ENCODE peak calls at places on chromosomes 13 and 19, in seven cellular contexts. L, M, S, B, F, W and A are unnamed samples.

GRCh38 chr13:76556632-76557031 is 329.6 kb downstream of the KCTD12 start:
- DNase-seq in S (no peak), F (no peak), B (no peak), W (no peak), M (no peak), L (no peak), A (no peak)

GRCh38 chr19:47491358-47492136 is 7.5 kb upstream of the KPTN start:
- DNase-seq in L (no peak), M (no peak), B (no peak), F (no peak), W (no peak), S (no peak), A (no peak)

GRCh38 chr19:29625316-29625715 is 19.2 kb downstream of the POP4 start:
- DNase-seq in F (no peak), W (peak; percentile 76), B (peak; percentile 65), L (no peak), M (no peak), S (no peak), A (no peak)

GRCh38 chr19:52464798-52465470 is 11.6 kb downstream of the ZNF578 start:
- DNase-seq in M (no peak), L (peak; percentile 66), W (peak; percentile 79), S (no peak), B (no peak), F (no peak), A (no peak)

GRCh38 chr13:50529154-50529882 is 314.2 kb downstream of the DLEU7 start:
- DNase-seq in B (peak; percentile 89), F (peak; percentile 89), M (no peak), L (peak; percentile 39), S (no peak), W (no peak), A (no peak)

GRCh38 chr19:29505034-29505824 is 20.6 kb upstream of the VSTM2B start:
- DNase-seq in S (no peak), L (no peak), F (no peak), B (no peak), W (peak; percentile 70), M (no peak), A (no peak)

GRCh38 chr13:48828962-48829405 is 146.7 kb upstream of the FNDC3A start:
- DNase-seq in W (no peak), M (no peak), S (no peak), F (peak; percentile 32), B (peak; percentile 7), L (no peak), A (no peak)

GRCh38 chr19:44734357-44734756 is 14.2 kb upstream of the BCL3 start:
- DNase-seq in S (no peak), W (no peak), B (no peak), F (no peak), M (no peak), L (no peak), A (no peak)

GRCh38 chr13:52459668-52460067 is 4.4 kb downstream of the CKAP2 start:
- DNase-seq in B (no peak), W (no peak), M (no peak), F (peak; percentile 86), S (no peak), L (no peak), A (no peak)

GRCh38 chr13:103517066-103517767 is 451.0 kb upstream of the SLC10A2 start:
- DNase-seq in M (no peak), B (no peak), F (no peak), L (peak; percentile 26), W (no peak), S (no peak), A (no peak)

GRCh38 chr13:109700176-109700575 is 86.2 kb downstream of the IRS2 start:
- DNase-seq in F (peak; percentile 24), B (peak; percentile 40), L (peak; percentile 75), W (no peak), M (peak; percentile 15), S (no peak), A (no peak)

GRCh38 chr19:39937094-39937493 is 2.7 kb upstream of the FCGBP start:
- DNase-seq in L (no peak), M (no peak), F (no peak), S (peak; percentile 42), B (no peak), W (no peak), A (no peak)

GRCh38 chr13:83499286-83499685 is 383.0 kb downstream of the SLITRK1 start:
- DNase-seq in M (no peak), L (no peak), W (no peak), B (no peak), F (peak; percentile 14), S (no peak), A (no peak)

GRCh38 chr19:45960595-45961235 is 12.9 kb downstream of the NOVA2 start:
- DNase-seq in W (peak; percentile 68), B (peak; percentile 45), S (no peak), M (no peak), F (no peak), L (no peak), A (no peak)

GRCh38 chr13:102726430-102726829 is 31.6 kb upstream of the METTL21C start:
- DNase-seq in L (no peak), W (no peak), M (no peak), F (no peak), B (no peak), S (no peak), A (no peak)

GRCh38 chr19:18674616-18675015 is 8.9 kb upstream of the CRTC1 start:
- DNase-seq in S (no peak), M (no peak), B (no peak), L (no peak), W (no peak), F (peak; percentile 14), A (no peak)

GRCh38 chr13:74529968-74530367 is 395.8 kb upstream of the KLF12 start:
- DNase-seq in W (no peak), M (no peak), L (no peak), B (no peak), S (no peak), F (no peak), A (no peak)

GRCh38 chr13:49859568-49859967 is 67.1 kb upstream of the KPNA3 start:
- DNase-seq in W (no peak), F (peak; percentile 92), L (no peak), B (no peak), S (no peak), M (peak; percentile 86), A (no peak)

GRCh38 chr13:27636624-27637288 is 15.1 kb downstream of the POLR1D start:
- DNase-seq in W (no peak), L (no peak), F (peak; percentile 41), B (no peak), S (peak; percentile 6), M (no peak), A (no peak)

GRCh38 chr13:48633695-48634094 is 20.0 kb upstream of the CYSLTR2 start:
- DNase-seq in B (no peak), W (no peak), M (no peak), S (no peak), L (no peak), F (no peak), A (no peak)

DNA sequence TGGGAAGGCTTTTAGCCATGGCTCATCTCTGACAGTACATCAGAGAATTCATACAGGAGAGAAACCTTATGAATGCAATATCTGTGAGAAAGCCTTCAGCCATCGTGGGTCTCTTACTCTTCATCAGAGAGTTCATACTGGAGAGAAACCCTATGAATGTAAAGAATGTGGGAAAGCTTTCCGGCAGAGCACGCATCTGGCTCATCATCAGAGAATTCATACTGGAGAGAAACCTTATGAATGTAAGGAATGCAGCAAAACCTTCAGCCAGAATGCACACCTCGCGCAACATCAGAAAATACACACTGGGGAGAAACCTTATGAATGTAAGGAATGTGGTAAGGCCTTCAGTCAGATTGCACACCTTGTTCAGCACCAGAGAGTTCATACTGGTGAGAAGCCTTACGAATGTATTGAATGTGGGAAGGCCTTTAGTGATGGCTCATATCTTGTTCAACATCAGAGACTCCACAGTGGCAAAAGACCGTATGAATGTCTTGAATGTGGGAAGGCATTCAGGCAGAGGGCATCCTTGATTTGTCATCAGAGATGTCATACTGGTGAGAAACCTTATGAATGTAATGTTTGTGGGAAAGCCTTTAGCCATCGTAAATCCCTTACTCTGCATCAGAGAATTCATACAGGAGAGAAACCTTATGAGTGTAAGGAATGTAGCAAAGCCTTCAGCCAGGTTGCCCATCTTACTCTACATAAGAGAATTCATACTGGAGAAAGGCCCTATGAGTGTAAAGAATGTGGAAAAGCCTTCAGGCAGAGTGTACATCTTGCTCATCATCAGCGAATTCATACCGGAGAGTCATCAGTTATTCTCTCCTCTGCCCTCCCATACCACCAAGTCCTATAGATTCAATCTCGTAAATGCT is 10.7 kb downstream of the ZNF470 start:
- DNase-seq in M (no peak), B (no peak), L (no peak), W (no peak), F (no peak), S (no peak), A (no peak)
- H3K9me3 ChIP-seq in M (peaks cover 100% of the 10 kb centered on the region), B (no peaks in the 10 kb centered on the region), L (peaks cover 21% of the 10 kb centered on the region), W (peaks cover 76% of the 10 kb centered on the region), F (peaks cover 73% of the 10 kb centered on the region), S (peaks cover 96% of the 10 kb centered on the region), A (peaks cover 70% of the 10 kb centered on the region)

DNA sequence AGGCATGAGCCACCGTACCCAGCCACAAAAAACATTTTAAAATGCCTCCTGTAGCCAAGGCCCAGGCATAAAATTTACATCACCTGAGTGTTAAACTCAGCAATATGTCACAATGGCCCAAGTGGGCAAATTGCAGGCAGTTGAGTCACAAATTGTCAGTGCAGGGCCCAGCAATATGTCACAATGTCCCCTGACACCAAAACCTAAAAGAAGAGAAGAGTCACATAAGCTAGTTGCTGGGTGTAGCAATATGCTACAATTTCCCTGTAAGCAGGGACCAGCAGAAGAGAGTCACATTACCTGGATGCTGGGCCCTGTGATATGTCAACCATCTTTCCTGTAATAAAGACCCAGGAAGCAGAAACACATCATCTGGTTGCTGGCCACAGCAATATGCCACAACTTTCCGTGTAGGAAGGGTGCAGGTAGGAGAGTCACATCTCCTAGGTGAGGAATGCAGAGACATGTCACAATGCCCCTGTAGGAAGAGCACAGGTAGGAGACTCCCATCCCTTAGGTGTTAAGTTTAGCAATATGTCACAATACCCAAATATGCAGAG is 136.0 kb upstream of the ZNF91 start:
- DNase-seq in S (no peak), W (no peak), F (no peak), M (no peak), L (no peak), B (no peak), A (no peak)
- H3K9me3 ChIP-seq in S (peaks cover 1% of the 10 kb centered on the region), W (peaks cover 3% of the 10 kb centered on the region), F (peaks cover 8% of the 10 kb centered on the region), M (no peaks in the 10 kb centered on the region), L (no peaks in the 10 kb centered on the region), B (no peaks in the 10 kb centered on the region), A (no peaks in the 10 kb centered on the region)

DNA sequence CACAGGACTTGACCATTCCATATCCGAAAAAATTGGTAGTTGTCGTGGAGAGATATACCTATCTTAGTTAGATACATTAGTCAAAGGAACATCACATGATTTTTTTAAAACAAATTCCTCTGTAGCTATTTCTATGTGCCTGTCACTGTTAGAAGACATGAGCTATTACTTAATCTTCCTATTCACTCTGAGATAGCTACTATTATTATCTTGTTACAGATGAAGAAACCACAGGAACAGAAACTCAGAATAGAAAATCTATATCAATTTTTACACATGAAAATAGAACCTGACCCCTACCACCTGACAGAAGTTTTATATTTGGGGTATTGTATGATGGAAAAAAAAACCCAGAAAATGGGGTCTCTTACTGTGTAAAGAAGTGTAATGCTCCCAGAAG is 68.9 kb upstream of the TDRD3 start:
- DNase-seq in F (no peak), M (no peak), L (no peak), W (no peak), S (no peak), B (no peak), A (no peak)
- H3K9me3 ChIP-seq in F (no peaks in the 10 kb centered on the region), M (peaks cover 5% of the 10 kb centered on the region), L (no peaks in the 10 kb centered on the region), W (no peaks in the 10 kb centered on the region), S (no peaks in the 10 kb centered on the region), B (no peaks in the 10 kb centered on the region), A (no peaks in the 10 kb centered on the region)

DNA sequence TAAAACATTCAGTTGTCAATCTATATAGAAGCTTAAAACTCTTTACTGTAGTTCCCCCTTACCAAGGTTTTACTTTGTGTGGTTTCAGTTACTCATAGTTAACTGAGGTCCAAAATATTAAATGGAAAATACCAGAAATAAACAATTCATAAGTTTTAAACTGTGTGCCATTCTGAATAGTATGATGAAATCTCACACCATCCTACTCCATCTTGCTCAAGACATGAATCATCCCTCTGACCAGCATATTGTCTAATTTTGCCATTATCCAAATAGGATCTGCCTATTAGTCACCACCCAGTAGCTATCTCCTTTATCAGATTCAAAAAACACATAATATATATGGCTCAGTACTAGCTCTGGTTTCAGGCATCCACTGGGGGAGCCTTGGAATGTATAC is 22.4 kb downstream of the ZNF571 start:
- DNase-seq in M (no peak), B (no peak), L (no peak), S (no peak), W (no peak), F (peak; percentile 22), A (no peak)
- H3K9me3 ChIP-seq in M (no peaks in the 10 kb centered on the region), B (no peaks in the 10 kb centered on the region), L (peaks cover 2% of the 10 kb centered on the region), S (peaks cover 38% of the 10 kb centered on the region), W (peaks cover 25% of the 10 kb centered on the region), F (peaks cover 39% of the 10 kb centered on the region), A (peaks cover 55% of the 10 kb centered on the region)